ENCODE peak calls at places on chromosomes 12 and 14, in five cellular contexts. D is astrocyte of the spinal cord, N is AG10803, V is H9, H is foreskin fibroblast. S is an unnamed sample.

GRCh38 chr12:29026419-29026818 is 122.7 kb upstream of the FAR2 start:
- DNase-seq in D (peak), N (no peak), V (no peak), H (no peak), S (peak)

GRCh38 chr14:99191663-99192621 is 80.1 kb downstream of the BCL11B start:
- DNase-seq in D (peak), N (peak), V (no peak), H (peak), S (no peak)

GRCh38 chr14:88995437-88996198 is 171.2 kb downstream of the TTC8 start:
- DNase-seq in D (peak), N (peak), V (no peak), H (peak), S (peak)

GRCh38 chr12:68403711-68404110 is 71.5 kb upstream of the MDM1 start:
- DNase-seq in D (no peak), N (peak), V (no peak), H (no peak), S (no peak)

GRCh38 chr14:22848391-22849164 is 12.2 kb downstream of the MMP14 start:
- DNase-seq in D (peak), N (peak), V (peak), H (peak), S (peak)

GRCh38 chr14:60170948-60171347 is 5.8 kb upstream of the DHRS7 start:
- DNase-seq in D (no peak), N (no peak), V (no peak), H (no peak), S (no peak)

GRCh38 chr14:90114554-90114953 is 52.8 kb downstream of the KCNK13 start:
- DNase-seq in D (no peak), N (no peak), V (no peak), H (no peak), S (no peak)

GRCh38 chr14:94400454-94400853 is 12.1 kb upstream of the SERPINA1 start:
- DNase-seq in D (no peak), N (no peak), V (no peak), H (no peak), S (no peak)

GRCh38 chr14:103185051-103186027 is 62.1 kb downstream of the TNFAIP2 start:
- DNase-seq in D (peak), N (peak), V (no peak), H (no peak), S (no peak)

GRCh38 chr12:57881035-57881973 is 34.8 kb upstream of the CTDSP2 start:
- DNase-seq in D (no peak), N (peak), V (no peak), H (no peak), S (no peak)

GRCh38 chr12:120979862-120980696 is 1.7 kb downstream of the HNF1A start:
- DNase-seq in D (no peak), N (no peak), V (peak), H (no peak), S (no peak)

GRCh38 chr12:45008211-45008610 is 42.7 kb downstream of the DBX2 start:
- DNase-seq in D (no peak), N (no peak), V (no peak), H (no peak), S (no peak)

GRCh38 chr12:6058481-6059161 is 65.8 kb downstream of the VWF start:
- DNase-seq in D (no peak), N (no peak), V (no peak), H (no peak), S (no peak)

GRCh38 chr12:9256758-9257405 is 48.7 kb upstream of the PZP start:
- DNase-seq in D (no peak), N (no peak), V (no peak), H (no peak), S (no peak)

GRCh38 chr12:83010169-83010804 is 323.6 kb downstream of the TMTC2 start:
- DNase-seq in D (no peak), N (no peak), V (no peak), H (no peak), S (no peak)

GRCh38 chr12:132827763-132828703 is 636 bp downstream of the GOLGA3 start:
- DNase-seq in D (peak), N (peak), V (no peak), H (peak), S (peak)

GRCh38 chr14:72812292-72812851 is 81.5 kb downstream of the DPF3 start:
- DNase-seq in D (no peak), N (no peak), V (peak), H (no peak), S (peak)

GRCh38 chr14:33499687-33500086 is 451.2 kb downstream of the EGLN3 start:
- DNase-seq in D (peak), N (no peak), V (no peak), H (no peak), S (no peak)

GRCh38 chr12:92796650-92797049 is 93.9 kb downstream of the PLEKHG7 start:
- DNase-seq in D (peak), N (no peak), V (no peak), H (peak), S (no peak)

GRCh38 chr12:124140889-124141550 is 153.9 kb upstream of the RFLNA start:
- DNase-seq in D (no peak), N (no peak), V (peak), H (no peak), S (no peak)

GRCh38 chr12:108671110-108671509 is 37.4 kb upstream of the SELPLG start:
- DNase-seq in D (no peak), N (no peak), V (no peak), H (no peak), S (no peak)

GRCh38 chr12:48980953-48981756 is 3.0 kb downstream of the WNT1 start:
- DNase-seq in D (no peak), N (no peak), V (no peak), H (no peak), S (no peak)

GRCh38 chr12:12024958-12025682 is 45.6 kb upstream of the BCL2L14 start:
- DNase-seq in D (no peak), N (no peak), V (no peak), H (no peak), S (no peak)

S was measured in fibroblast of gingiva.